ENCODE peak calls at places on chromosomes 3 and 15, in nine cellular contexts. One of them, this sample, is unnamed.

GRCh38 chr15:39504812-39505211 is 76.1 kb upstream of the THBS1 start:
- DNase-seq in upper lobe of right lung: no peak
- DNase-seq in ovary: no peak
- DNase-seq in GM12865: no peak
- DNase-seq in sigmoid colon: no peak
- DNase-seq in PC-9: no peak
- DNase-seq in lower lobe of right lung: no peak
- DNase-seq in LNCaP clone FGC: no peak
- DNase-seq in AG09309: peak
- DNase-seq in this sample: peak

GRCh38 chr3:116028157-116028556 is 404.8 kb downstream of the GAP43 start:
- DNase-seq in upper lobe of right lung: no peak
- DNase-seq in AG09309: no peak
- DNase-seq in ovary: no peak
- DNase-seq in LNCaP clone FGC: no peak
- DNase-seq in sigmoid colon: no peak
- DNase-seq in GM12865: no peak
- DNase-seq in lower lobe of right lung: no peak
- DNase-seq in PC-9: no peak
- DNase-seq in this sample: no peak

GRCh38 chr3:128011140-128011539 is 41.1 kb upstream of the SEC61A1 start:
- DNase-seq in PC-9: peak
- DNase-seq in AG09309: no peak
- DNase-seq in ovary: no peak
- DNase-seq in LNCaP clone FGC: peak
- DNase-seq in sigmoid colon: no peak
- DNase-seq in upper lobe of right lung: peak
- DNase-seq in lower lobe of right lung: peak
- DNase-seq in GM12865: peak
- DNase-seq in this sample: no peak

GRCh38 chr15:63243101-63243500 is 34.3 kb upstream of the APH1B start:
- DNase-seq in LNCaP clone FGC: no peak
- DNase-seq in upper lobe of right lung: no peak
- DNase-seq in lower lobe of right lung: no peak
- DNase-seq in PC-9: no peak
- DNase-seq in ovary: no peak
- DNase-seq in AG09309: no peak
- DNase-seq in GM12865: no peak
- DNase-seq in sigmoid colon: peak
- DNase-seq in this sample: peak

GRCh38 chr3:157572559-157573270 is 69.5 kb upstream of the VEPH1 start:
- DNase-seq in PC-9: peak
- DNase-seq in lower lobe of right lung: no peak
- DNase-seq in upper lobe of right lung: no peak
- DNase-seq in LNCaP clone FGC: peak
- DNase-seq in AG09309: peak
- DNase-seq in ovary: no peak
- DNase-seq in sigmoid colon: no peak
- DNase-seq in GM12865: peak
- DNase-seq in this sample: no peak

GRCh38 chr15:90716317-90716975 is 700 bp upstream of the BLM start:
- DNase-seq in upper lobe of right lung: no peak
- DNase-seq in ovary: no peak
- DNase-seq in GM12865: no peak
- DNase-seq in AG09309: no peak
- DNase-seq in PC-9: no peak
- DNase-seq in lower lobe of right lung: no peak
- DNase-seq in sigmoid colon: no peak
- DNase-seq in LNCaP clone FGC: no peak
- DNase-seq in this sample: no peak

GRCh38 chr3:373193-373784 is 176.7 kb downstream of the CHL1 start:
- DNase-seq in ovary: peak
- DNase-seq in LNCaP clone FGC: no peak
- DNase-seq in lower lobe of right lung: no peak
- DNase-seq in AG09309: no peak
- DNase-seq in PC-9: no peak
- DNase-seq in sigmoid colon: no peak
- DNase-seq in upper lobe of right lung: no peak
- DNase-seq in GM12865: no peak
- DNase-seq in this sample: no peak

GRCh38 chr3:188284455-188285212 is 130.7 kb downstream of the LPP start:
- DNase-seq in lower lobe of right lung: no peak
- DNase-seq in GM12865: peak
- DNase-seq in LNCaP clone FGC: no peak
- DNase-seq in ovary: no peak
- DNase-seq in PC-9: no peak
- DNase-seq in AG09309: no peak
- DNase-seq in sigmoid colon: no peak
- DNase-seq in upper lobe of right lung: no peak
- DNase-seq in this sample: no peak

GRCh38 chr15:65101418-65101890 is 13.5 kb downstream of the UBAP1L start:
- DNase-seq in AG09309: no peak
- DNase-seq in PC-9: peak
- DNase-seq in upper lobe of right lung: peak
- DNase-seq in lower lobe of right lung: peak
- DNase-seq in GM12865: peak
- DNase-seq in sigmoid colon: peak
- DNase-seq in ovary: peak
- DNase-seq in LNCaP clone FGC: peak
- DNase-seq in this sample: no peak

GRCh38 chr3:161500057-161500836 is 3.6 kb downstream of the OTOL1 start:
- DNase-seq in lower lobe of right lung: no peak
- DNase-seq in ovary: no peak
- DNase-seq in upper lobe of right lung: no peak
- DNase-seq in GM12865: no peak
- DNase-seq in LNCaP clone FGC: no peak
- DNase-seq in PC-9: no peak
- DNase-seq in sigmoid colon: no peak
- DNase-seq in AG09309: no peak
- DNase-seq in this sample: no peak

GRCh38 chr3:18389108-18389733 is 35.9 kb downstream of the SATB1 start:
- DNase-seq in PC-9: peak
- DNase-seq in sigmoid colon: no peak
- DNase-seq in ovary: no peak
- DNase-seq in LNCaP clone FGC: no peak
- DNase-seq in upper lobe of right lung: no peak
- DNase-seq in GM12865: peak
- DNase-seq in AG09309: no peak
- DNase-seq in lower lobe of right lung: no peak
- DNase-seq in this sample: no peak

GRCh38 chr15:66896611-66897010 is 168.8 kb upstream of the SMAD3 start:
- DNase-seq in LNCaP clone FGC: no peak
- DNase-seq in ovary: no peak
- DNase-seq in upper lobe of right lung: no peak
- DNase-seq in GM12865: no peak
- DNase-seq in AG09309: no peak
- DNase-seq in sigmoid colon: peak
- DNase-seq in lower lobe of right lung: no peak
- DNase-seq in PC-9: no peak
- DNase-seq in this sample: no peak

GRCh38 chr3:188051801-188052228 is 102.1 kb upstream of the LPP start:
- DNase-seq in lower lobe of right lung: no peak
- DNase-seq in GM12865: no peak
- DNase-seq in AG09309: no peak
- DNase-seq in ovary: peak
- DNase-seq in upper lobe of right lung: no peak
- DNase-seq in sigmoid colon: peak
- DNase-seq in PC-9: no peak
- DNase-seq in LNCaP clone FGC: no peak
- DNase-seq in this sample: no peak

GRCh38 chr3:42530073-42530472 is 27.6 kb downstream of the VIPR1 start:
- DNase-seq in upper lobe of right lung: no peak
- DNase-seq in AG09309: no peak
- DNase-seq in sigmoid colon: no peak
- DNase-seq in LNCaP clone FGC: no peak
- DNase-seq in ovary: no peak
- DNase-seq in lower lobe of right lung: no peak
- DNase-seq in PC-9: no peak
- DNase-seq in GM12865: no peak
- DNase-seq in this sample: no peak

GRCh38 chr3:119034256-119035013 is at the start of gene IGSF11:
- DNase-seq in AG09309: no peak
- DNase-seq in ovary: peak
- DNase-seq in PC-9: peak
- DNase-seq in LNCaP clone FGC: no peak
- DNase-seq in lower lobe of right lung: peak
- DNase-seq in sigmoid colon: peak
- DNase-seq in GM12865: peak
- DNase-seq in upper lobe of right lung: peak
- DNase-seq in this sample: no peak
- TF ChIP-seq CTCF in AG09309: no peak
- TF ChIP-seq CTCF in ovary: peak
- TF ChIP-seq CTCF in PC-9: no peak
- TF ChIP-seq CTCF in LNCaP clone FGC: peak
- TF ChIP-seq CTCF in lower lobe of right lung: peak
- TF ChIP-seq CTCF in sigmoid colon: peak
- TF ChIP-seq CTCF in GM12865: peak
- TF ChIP-seq CTCF in upper lobe of right lung: peak
- TF ChIP-seq CTCF in this sample: peak

GRCh38 chr3:3766140-3766539 is 33.1 kb upstream of the LRRN1 start:
- DNase-seq in AG09309: no peak
- DNase-seq in LNCaP clone FGC: no peak
- DNase-seq in PC-9: no peak
- DNase-seq in ovary: no peak
- DNase-seq in sigmoid colon: no peak
- DNase-seq in lower lobe of right lung: no peak
- DNase-seq in GM12865: no peak
- DNase-seq in upper lobe of right lung: no peak
- DNase-seq in this sample: no peak

DNA sequence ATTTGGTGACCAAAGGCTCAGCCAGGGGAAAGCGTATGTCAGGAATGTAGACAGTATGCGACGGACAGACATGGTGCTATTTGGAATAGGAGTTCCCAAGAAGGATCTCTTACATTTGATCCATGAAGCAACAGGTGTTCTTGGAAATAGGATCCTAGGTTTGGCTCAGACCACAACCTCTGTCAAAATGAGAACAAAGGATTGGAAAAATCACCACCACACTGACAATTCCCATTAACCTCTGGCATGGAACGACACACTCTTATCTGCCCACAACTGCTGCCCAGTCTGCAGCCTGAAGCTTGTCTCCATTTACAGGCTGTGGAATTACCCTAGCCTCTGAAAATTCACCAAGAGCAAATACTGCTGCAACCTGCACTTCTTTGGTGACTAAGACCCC is 33.6 kb upstream of the LRRN1 start:
- DNase-seq in ovary: no peak
- DNase-seq in PC-9: no peak
- DNase-seq in AG09309: no peak
- DNase-seq in GM12865: no peak
- DNase-seq in LNCaP clone FGC: no peak
- DNase-seq in sigmoid colon: no peak
- DNase-seq in upper lobe of right lung: no peak
- DNase-seq in lower lobe of right lung: no peak
- DNase-seq in this sample: no peak
- TF ChIP-seq CTCF in ovary: no peak
- TF ChIP-seq CTCF in PC-9: no peak
- TF ChIP-seq CTCF in AG09309: no peak
- TF ChIP-seq CTCF in GM12865: no peak
- TF ChIP-seq CTCF in LNCaP clone FGC: no peak
- TF ChIP-seq CTCF in sigmoid colon: no peak
- TF ChIP-seq CTCF in upper lobe of right lung: no peak
- TF ChIP-seq CTCF in lower lobe of right lung: no peak
- TF ChIP-seq CTCF in this sample: no peak

DNA sequence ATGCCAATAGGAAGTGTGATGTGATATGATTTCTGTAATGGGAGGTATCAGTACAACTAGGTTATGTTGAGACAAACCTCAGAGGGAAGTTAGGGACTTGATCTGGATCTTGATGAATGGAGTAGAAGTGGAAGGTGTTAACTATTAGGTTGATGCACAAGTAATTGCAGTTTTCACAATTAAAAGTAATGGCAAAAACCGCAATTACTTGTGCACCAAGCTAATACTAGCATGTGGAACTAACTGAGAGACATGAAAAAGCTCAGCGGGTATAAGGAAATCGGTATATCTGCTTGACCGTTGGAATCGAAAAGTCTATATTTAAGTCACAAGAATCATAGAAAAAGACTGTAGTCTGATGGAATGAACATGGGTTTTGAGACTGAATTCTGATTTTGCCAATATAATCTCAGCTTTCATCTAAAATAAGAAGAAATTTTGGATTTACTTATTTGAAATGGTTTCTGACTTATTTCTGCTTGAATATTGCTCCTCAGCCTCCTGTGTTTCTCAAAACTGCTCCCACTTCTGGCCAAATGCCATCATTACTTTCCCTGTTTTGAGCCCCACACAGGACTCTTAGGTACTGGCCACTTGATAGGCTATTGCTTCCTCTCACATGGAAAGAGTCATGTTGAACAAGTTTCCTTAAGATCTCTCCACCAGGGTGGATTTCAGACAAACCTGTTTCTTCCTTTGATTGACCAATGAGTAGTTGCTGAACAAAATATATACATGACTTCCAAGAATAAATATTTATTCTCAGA is 271.5 kb upstream of the COL8A1 start:
- DNase-seq in PC-9: no peak
- DNase-seq in LNCaP clone FGC: no peak
- DNase-seq in upper lobe of right lung: no peak
- DNase-seq in GM12865: no peak
- DNase-seq in ovary: no peak
- DNase-seq in sigmoid colon: no peak
- DNase-seq in AG09309: no peak
- DNase-seq in lower lobe of right lung: no peak
- DNase-seq in this sample: no peak
- TF ChIP-seq CTCF in PC-9: no peak
- TF ChIP-seq CTCF in LNCaP clone FGC: no peak
- TF ChIP-seq CTCF in upper lobe of right lung: no peak
- TF ChIP-seq CTCF in GM12865: no peak
- TF ChIP-seq CTCF in ovary: no peak
- TF ChIP-seq CTCF in sigmoid colon: no peak
- TF ChIP-seq CTCF in AG09309: no peak
- TF ChIP-seq CTCF in lower lobe of right lung: no peak
- TF ChIP-seq CTCF in this sample: no peak

GRCh38 chr3:47799733-47800132 is 3.2 kb upstream of the DHX30 start:
- DNase-seq in GM12865: peak
- DNase-seq in LNCaP clone FGC: no peak
- DNase-seq in PC-9: no peak
- DNase-seq in ovary: no peak
- DNase-seq in lower lobe of right lung: no peak
- DNase-seq in AG09309: no peak
- DNase-seq in upper lobe of right lung: no peak
- DNase-seq in sigmoid colon: no peak
- DNase-seq in this sample: no peak
- TF ChIP-seq CTCF in GM12865: peak
- TF ChIP-seq CTCF in LNCaP clone FGC: peak
- TF ChIP-seq CTCF in PC-9: peak
- TF ChIP-seq CTCF in ovary: no peak
- TF ChIP-seq CTCF in lower lobe of right lung: peak
- TF ChIP-seq CTCF in AG09309: peak
- TF ChIP-seq CTCF in upper lobe of right lung: peak
- TF ChIP-seq CTCF in sigmoid colon: no peak
- TF ChIP-seq CTCF in this sample: peak

This sample was measured in AG09319.